ENCODE peak calls at places on chromosomes 3 and 15, in six cellular contexts. D is germinal center, M is fibroblast of lung, F is putamen, U is neural progenitor cell, H is heart right ventricle. Y is an unnamed sample.

GRCh38 chr3:11140054-11140712 is 14.1 kb upstream of the HRH1 start:
- DNase-seq in D (peak; percentile 83), M (peak; percentile 91), F (no peak), U (no peak), H (no peak), Y (peak; percentile 75)

GRCh38 chr3:147945968-147946519 is 536.9 kb downstream of the ZIC1 start:
- DNase-seq in D (no peak), M (peak; percentile 94), F (peak; percentile 60), U (peak; percentile 23), H (no peak), Y (peak; percentile 3)

GRCh38 chr3:151962371-151962770 is 88.9 kb downstream of the SUCNR1 start:
- DNase-seq in D (no peak), M (no peak), F (no peak), U (no peak), H (no peak), Y (no peak)

GRCh38 chr3:196936288-196936687 is 6.0 kb downstream of the NCBP2 start:
- DNase-seq in D (no peak), M (no peak), F (no peak), U (no peak), H (no peak), Y (no peak)

GRCh38 chr15:70761931-70762468 is 1.4 kb downstream of the UACA start:
- DNase-seq in D (no peak), M (no peak), F (no peak), U (no peak), H (no peak), Y (no peak)

GRCh38 chr3:131555456-131555855 is 52.7 kb upstream of the MRPL3 start:
- DNase-seq in D (no peak), M (peak; percentile 27), F (no peak), U (no peak), H (no peak), Y (no peak)

GRCh38 chr3:161273589-161274218 is 52.6 kb downstream of the NMD3 start:
- DNase-seq in D (no peak), M (peak; percentile 35), F (peak; percentile 21), U (peak; percentile 61), H (no peak), Y (no peak)

GRCh38 chr15:55230953-55231352 is 34.2 kb upstream of the RSL24D1 start:
- DNase-seq in D (no peak), M (no peak), F (no peak), U (no peak), H (no peak), Y (no peak)

GRCh38 chr15:79037848-79038247 is 52.7 kb downstream of the RASGRF1 start:
- DNase-seq in D (no peak), M (no peak), F (no peak), U (no peak), H (no peak), Y (no peak)

GRCh38 chr3:13088020-13089006 is 15.1 kb upstream of the IQSEC1 start:
- DNase-seq in D (peak; percentile 67), M (no peak), F (no peak), U (no peak), H (no peak), Y (peak; percentile 43)

GRCh38 chr3:46504780-46505179 is 7.0 kb downstream of the RTP3 start:
- DNase-seq in D (no peak), M (no peak), F (no peak), U (no peak), H (no peak), Y (no peak)

GRCh38 chr3:32321095-32321835 is 70.4 kb upstream of the CMTM7 start:
- DNase-seq in D (no peak), M (no peak), F (no peak), U (peak; percentile 78), H (peak; percentile 31), Y (no peak)

GRCh38 chr15:61175024-61175423 is 54.1 kb downstream of the RORA start:
- DNase-seq in D (no peak), M (no peak), F (no peak), U (peak; percentile 42), H (no peak), Y (no peak)

GRCh38 chr3:113533534-113533892 is 1.2 kb downstream of the SIDT1 start:
- DNase-seq in D (peak; percentile 21), M (no peak), F (no peak), U (no peak), H (no peak), Y (no peak)

GRCh38 chr3:170751894-170752283 is 118.1 kb downstream of the RPL22L1 start:
- DNase-seq in D (no peak), M (no peak), F (no peak), U (no peak), H (no peak), Y (no peak)

GRCh38 chr3:13229291-13229949 is 156.2 kb upstream of the IQSEC1 start:
- DNase-seq in D (peak; percentile 23), M (no peak), F (no peak), U (peak; percentile 49), H (no peak), Y (no peak)

GRCh38 chr15:57387011-57387410 is 10.7 kb downstream of the CGNL1 start:
- DNase-seq in D (no peak), M (no peak), F (no peak), U (no peak), H (no peak), Y (no peak)

GRCh38 chr3:113873814-113874526 is 35.4 kb downstream of the GRAMD1C start:
- DNase-seq in D (no peak), M (no peak), F (no peak), U (no peak), H (no peak), Y (no peak)

GRCh38 chr3:52194541-52195296 is 3.2 kb upstream of the ALAS1 start:
- DNase-seq in D (no peak), M (no peak), F (no peak), U (no peak), H (peak; percentile 51), Y (no peak)

GRCh38 chr15:64895285-64896065 is 16.2 kb upstream of the ANKDD1A start:
- DNase-seq in D (peak; percentile 68), M (no peak), F (no peak), U (no peak), H (no peak), Y (peak; percentile 53)

GRCh38 chr3:195036203-195037016 is 234.5 kb downstream of the XXYLT1 start:
- DNase-seq in D (no peak), M (no peak), F (no peak), U (no peak), H (no peak), Y (no peak)

GRCh38 chr3:178583963-178584575 is 47.8 kb downstream of the KCNMB2 start:
- DNase-seq in D (no peak), M (no peak), F (no peak), U (no peak), H (no peak), Y (no peak)

GRCh38 chr3:69948246-69948862 is 51.2 kb upstream of the SAMMSON start:
- DNase-seq in D (peak; percentile 6), M (peak; percentile 30), F (peak; percentile 72), U (peak; percentile 40), H (no peak), Y (no peak)

GRCh38 chr3:173892547-173892946 is 495.0 kb downstream of the NLGN1 start:
- DNase-seq in D (no peak), M (peak; percentile 66), F (no peak), U (no peak), H (no peak), Y (no peak)

GRCh38 chr3:131217296-131217741 is 164.3 kb upstream of the NUDT16 start:
- DNase-seq in D (no peak), M (no peak), F (no peak), U (no peak), H (no peak), Y (no peak)

GRCh38 chr15:81108427-81108826 is 25.6 kb upstream of the CFAP161 start:
- DNase-seq in D (no peak), M (no peak), F (no peak), U (peak; percentile 41), H (no peak), Y (no peak)

GRCh38 chr15:83078712-83079111 is 11.7 kb upstream of the BTBD1 start:
- DNase-seq in D (no peak), M (no peak), F (no peak), U (no peak), H (no peak), Y (no peak)

GRCh38 chr3:45486136-45486535 is 97.8 kb downstream of the LARS2 start:
- DNase-seq in D (no peak), M (peak; percentile 59), F (peak; percentile 80), U (no peak), H (no peak), Y (no peak)

GRCh38 chr15:59205839-59206622 is 612 bp upstream of the LDHAL6B start:
- DNase-seq in D (no peak), M (no peak), F (no peak), U (no peak), H (no peak), Y (no peak)

GRCh38 chr3:134311693-134312071 is 61.0 kb upstream of the RYK start:
- DNase-seq in D (no peak), M (peak; percentile 65), F (no peak), U (no peak), H (no peak), Y (no peak)

GRCh38 chr15:101025116-101025885 is 106.1 kb downstream of the LRRK1 start:
- DNase-seq in D (no peak), M (no peak), F (no peak), U (no peak), H (no peak), Y (no peak)

GRCh38 chr3:189195302-189195701 is 23.5 kb downstream of the TPRG1 start:
- DNase-seq in D (no peak), M (peak; percentile 19), F (no peak), U (peak; percentile 21), H (no peak), Y (no peak)

GRCh38 chr3:14565791-14566588 is 25.8 kb upstream of the GRIP2 start:
- DNase-seq in D (no peak), M (peak; percentile 79), F (no peak), U (no peak), H (no peak), Y (no peak)

GRCh38 chr3:168534761-168535160 is 439.0 kb upstream of the GOLIM4 start:
- DNase-seq in D (no peak), M (no peak), F (no peak), U (no peak), H (no peak), Y (no peak)

GRCh38 chr3:126313580-126314304 is 43.5 kb downstream of the KLF15 start:
- DNase-seq in D (no peak), M (no peak), F (no peak), U (no peak), H (no peak), Y (no peak)

GRCh38 chr15:53448215-53449001 is 311.1 kb downstream of the WDR72 start:
- DNase-seq in D (no peak), M (no peak), F (no peak), U (peak; percentile 52), H (no peak), Y (no peak)

GRCh38 chr3:128282392-128283196 is 129.3 kb downstream of the EEFSEC start:
- DNase-seq in D (no peak), M (peak; percentile 71), F (no peak), U (no peak), H (peak; percentile 75), Y (no peak)

GRCh38 chr3:122957707-122958210 is 69.8 kb downstream of the SEMA5B start:
- DNase-seq in D (no peak), M (peak; percentile 29), F (no peak), U (no peak), H (peak; percentile 59), Y (no peak)

GRCh38 chr15:58065445-58066041 is at the start of gene ALDH1A2:
- DNase-seq in D (peak; percentile 3), M (no peak), F (no peak), U (peak; percentile 71), H (peak; percentile 53), Y (no peak)

GRCh38 chr3:152298393-152299242 is 29.9 kb downstream of the MBNL1 start:
- DNase-seq in D (peak; percentile 64), M (peak; percentile 95), F (peak; percentile 82), U (peak; percentile 13), H (peak; percentile 31), Y (no peak)

Y was measured in GM19239.